ENCODE peak calls at places on chromosomes 12 and 14, in ten cellular contexts. M is transverse colon, P is A549, T is Peyer's patch, B is lower leg skin, V is right lobe of liver, N is stomach, O is IMR-90, Y is spleen, H is HCT116. F is an unnamed sample.

GRCh38 chr12:17954788-17955187 is 135.2 kb downstream of the RERGL start:
- DNase-seq in M (no peak), P (peak), T (no peak), B (no peak), V (no peak), N (no peak), O (no peak), Y (no peak), H (no peak), F (no peak)

GRCh38 chr14:89493877-89494634 is 77.0 kb upstream of the FOXN3 start:
- DNase-seq in M (no peak), P (no peak), T (no peak), B (no peak), V (peak), N (no peak), O (no peak), Y (no peak), H (no peak), F (no peak)

GRCh38 chr12:54865683-54866324 is 11.5 kb downstream of the MUCL1 start:
- DNase-seq in M (no peak), P (no peak), T (no peak), B (no peak), V (no peak), N (no peak), O (no peak), Y (no peak), H (no peak), F (no peak)

GRCh38 chr14:33475623-33476022 is 475.3 kb downstream of the EGLN3 start:
- DNase-seq in M (peak), P (no peak), T (peak), B (no peak), V (no peak), N (peak), O (no peak), Y (no peak), H (no peak), F (peak)

GRCh38 chr12:30753233-30753632 is 1.5 kb downstream of the CAPRIN2 start:
- DNase-seq in M (no peak), P (peak), T (no peak), B (no peak), V (no peak), N (no peak), O (peak), Y (no peak), H (no peak), F (no peak)

GRCh38 chr14:78005325-78005724 is 164.8 kb upstream of the NRXN3 start:
- DNase-seq in M (no peak), P (peak), T (no peak), B (no peak), V (no peak), N (no peak), O (no peak), Y (no peak), H (peak), F (no peak)

GRCh38 chr14:94122438-94122837 is 7.0 kb downstream of the IFI27L2 start:
- DNase-seq in M (no peak), P (no peak), T (no peak), B (peak), V (peak), N (peak), O (no peak), Y (no peak), H (no peak), F (no peak)

GRCh38 chr12:75660107-75660530 is 148.7 kb upstream of the KRR1 start:
- DNase-seq in M (no peak), P (no peak), T (no peak), B (no peak), V (no peak), N (no peak), O (peak), Y (no peak), H (peak), F (no peak)

GRCh38 chr14:74973003-74973614 is 17.7 kb upstream of the PGF start:
- DNase-seq in M (peak), P (no peak), T (no peak), B (no peak), V (no peak), N (no peak), O (peak), Y (peak), H (no peak), F (no peak)

GRCh38 chr14:61511558-61511924 is 183.8 kb upstream of the HIF1A start:
- DNase-seq in M (no peak), P (no peak), T (no peak), B (no peak), V (no peak), N (no peak), O (no peak), Y (no peak), H (no peak), F (peak)

GRCh38 chr12:19234991-19235876 is 105.7 kb downstream of the PLEKHA5 start:
- DNase-seq in M (no peak), P (no peak), T (no peak), B (no peak), V (no peak), N (no peak), O (peak), Y (no peak), H (no peak), F (no peak)

GRCh38 chr14:90168425-90169105 is 87.8 kb upstream of the PSMC1 start:
- DNase-seq in M (no peak), P (no peak), T (no peak), B (no peak), V (no peak), N (no peak), O (peak), Y (no peak), H (no peak), F (no peak)

GRCh38 chr14:93328546-93328945 is 4.3 kb downstream of the BTBD7 start:
- DNase-seq in M (no peak), P (no peak), T (no peak), B (no peak), V (no peak), N (no peak), O (no peak), Y (no peak), H (no peak), F (no peak)

GRCh38 chr12:53187145-53187899 is 6.6 kb upstream of the CSAD start:
- DNase-seq in M (no peak), P (no peak), T (no peak), B (peak), V (peak), N (no peak), O (no peak), Y (no peak), H (no peak), F (no peak)

GRCh38 chr12:19946549-19946948 is 421.8 kb upstream of the PDE3A start:
- DNase-seq in M (no peak), P (peak), T (no peak), B (no peak), V (no peak), N (no peak), O (peak), Y (no peak), H (no peak), F (no peak)

GRCh38 chr12:40515041-40515825 is 177.0 kb upstream of the CNTN1 start:
- DNase-seq in M (no peak), P (no peak), T (no peak), B (no peak), V (no peak), N (no peak), O (no peak), Y (no peak), H (no peak), F (no peak)

GRCh38 chr12:5521456-5522325 is 89.8 kb downstream of the NTF3 start:
- DNase-seq in M (no peak), P (no peak), T (no peak), B (peak), V (no peak), N (no peak), O (no peak), Y (no peak), H (no peak), F (no peak)

GRCh38 chr12:8780389-8780788 is 42.0 kb upstream of the A2ML1 start:
- DNase-seq in M (no peak), P (peak), T (no peak), B (no peak), V (no peak), N (no peak), O (peak), Y (no peak), H (peak), F (no peak)

GRCh38 chr14:77023001-77023996 is 5.2 kb downstream of the IRF2BPL start:
- DNase-seq in M (peak), P (no peak), T (peak), B (no peak), V (peak), N (peak), O (peak), Y (no peak), H (no peak), F (peak)

GRCh38 chr12:113103756-113104450 is 31.7 kb downstream of the RASAL1 start:
- DNase-seq in M (peak), P (no peak), T (no peak), B (no peak), V (no peak), N (peak), O (no peak), Y (peak), H (no peak), F (peak)

GRCh38 chr12:48003226-48004038 is 844 bp downstream of the COL2A1 start:
- DNase-seq in M (no peak), P (peak), T (no peak), B (peak), V (no peak), N (no peak), O (no peak), Y (no peak), H (no peak), F (no peak)

GRCh38 chr14:75459099-75459741 is 31.4 kb downstream of the JDP2 start:
- DNase-seq in M (peak), P (no peak), T (peak), B (peak), V (peak), N (peak), O (no peak), Y (peak), H (no peak), F (peak)

GRCh38 chr12:12823811-12824210 is 10.7 kb downstream of the DDX47 start:
- DNase-seq in M (no peak), P (no peak), T (no peak), B (peak), V (no peak), N (no peak), O (no peak), Y (no peak), H (no peak), F (no peak)

GRCh38 chr12:95072900-95073697 is at the start of gene NR2C1:
- DNase-seq in M (peak), P (peak), T (peak), B (peak), V (peak), N (peak), O (peak), Y (peak), H (peak), F (peak)
- TF ChIP-seq POLR2A in M (peak), P (peak), T (no peak), B (no peak), V (peak), N (no peak), O (peak), Y (no peak), H (peak), F (no peak)

GRCh38 chr14:104633276-104633861 is 28.8 kb upstream of the TMEM179 start:
- DNase-seq in M (no peak), P (no peak), T (no peak), B (no peak), V (no peak), N (no peak), O (no peak), Y (no peak), H (no peak), F (no peak)

GRCh38 chr14:104634031-104634760 is 29.6 kb upstream of the TMEM179 start:
- DNase-seq in M (no peak), P (no peak), T (no peak), B (peak), V (no peak), N (no peak), O (no peak), Y (peak), H (no peak), F (no peak)

GRCh38 chr14:104636131-104636530 is 31.6 kb upstream of the TMEM179 start:
- DNase-seq in M (no peak), P (no peak), T (no peak), B (peak), V (no peak), N (no peak), O (no peak), Y (no peak), H (no peak), F (no peak)

GRCh38 chr14:104635717-104636116 is 31.1 kb upstream of the TMEM179 start:
- DNase-seq in M (no peak), P (no peak), T (no peak), B (peak), V (no peak), N (no peak), O (no peak), Y (no peak), H (no peak), F (no peak)

DNA sequence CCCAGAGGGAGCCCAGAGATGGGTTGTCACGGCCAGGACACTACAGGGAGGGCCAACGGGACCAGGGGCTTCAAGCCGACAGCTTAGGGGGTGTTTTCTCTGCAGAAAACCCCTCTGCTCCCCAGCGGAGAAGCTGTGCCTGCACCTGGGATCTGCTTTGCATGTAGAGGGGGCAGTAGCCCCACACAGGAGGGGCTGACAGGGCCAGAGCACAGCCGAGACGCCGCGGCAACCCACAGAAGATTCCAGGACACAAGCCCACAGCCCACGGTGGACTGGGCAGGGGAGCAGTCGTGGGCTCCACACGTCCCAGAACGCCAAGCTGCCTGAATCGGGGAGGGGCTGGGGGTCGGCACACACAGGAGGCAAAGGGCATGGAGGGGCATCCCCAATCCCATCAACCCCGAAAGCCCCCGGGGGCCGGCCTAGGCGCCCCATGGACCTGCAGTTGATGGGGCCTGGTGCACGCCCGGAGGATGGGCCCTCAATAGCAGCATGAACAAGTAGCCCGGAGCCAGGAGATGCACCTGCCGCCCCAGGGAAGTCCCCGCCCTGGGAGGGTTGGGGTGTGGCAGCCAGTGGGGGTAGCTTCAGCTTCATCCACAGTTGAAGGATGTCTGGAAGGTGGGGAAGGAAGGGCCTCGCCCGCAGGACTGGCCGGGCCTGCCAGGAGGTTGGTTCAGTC is 30.5 kb upstream of the TMEM179 start:
- DNase-seq in M (no peak), P (no peak), T (no peak), B (peak), V (no peak), N (no peak), O (no peak), Y (peak), H (no peak), F (no peak)
- H3K4me3 ChIP-seq in M (no peak), P (no peak), T (no peak), B (no peak), V (no peak), N (no peak), O (no peak), Y (no peak), H (no peak), F (no peak)

GRCh38 chr14:92321701-92322100 is 1.3 kb upstream of the SLC24A4 start:
- DNase-seq in M (no peak), P (no peak), T (no peak), B (no peak), V (no peak), N (no peak), O (no peak), Y (no peak), H (no peak), F (no peak)
- TF ChIP-seq POLR2A in M (no peak), P (no peak), T (no peak), B (no peak), V (no peak), N (no peak), O (no peak), Y (no peak), H (no peak), F (no peak)

GRCh38 chr14:105061428-105062047 is 3.7 kb downstream of the GPR132 start:
- DNase-seq in M (peak), P (no peak), T (no peak), B (peak), V (peak), N (peak), O (no peak), Y (peak), H (no peak), F (no peak)

GRCh38 chr14:105062048-105062433 is 3.2 kb downstream of the GPR132 start:
- DNase-seq in M (no peak), P (no peak), T (no peak), B (peak), V (no peak), N (no peak), O (no peak), Y (peak), H (no peak), F (no peak)

GRCh38 chr14:105059035-105059916 is 6.0 kb downstream of the GPR132 start:
- DNase-seq in M (no peak), P (no peak), T (no peak), B (no peak), V (peak), N (no peak), O (no peak), Y (peak), H (no peak), F (no peak)

GRCh38 chr14:105059917-105060565 is 5.2 kb downstream of the GPR132 start:
- DNase-seq in M (no peak), P (no peak), T (no peak), B (peak), V (peak), N (no peak), O (no peak), Y (peak), H (no peak), F (no peak)

DNA sequence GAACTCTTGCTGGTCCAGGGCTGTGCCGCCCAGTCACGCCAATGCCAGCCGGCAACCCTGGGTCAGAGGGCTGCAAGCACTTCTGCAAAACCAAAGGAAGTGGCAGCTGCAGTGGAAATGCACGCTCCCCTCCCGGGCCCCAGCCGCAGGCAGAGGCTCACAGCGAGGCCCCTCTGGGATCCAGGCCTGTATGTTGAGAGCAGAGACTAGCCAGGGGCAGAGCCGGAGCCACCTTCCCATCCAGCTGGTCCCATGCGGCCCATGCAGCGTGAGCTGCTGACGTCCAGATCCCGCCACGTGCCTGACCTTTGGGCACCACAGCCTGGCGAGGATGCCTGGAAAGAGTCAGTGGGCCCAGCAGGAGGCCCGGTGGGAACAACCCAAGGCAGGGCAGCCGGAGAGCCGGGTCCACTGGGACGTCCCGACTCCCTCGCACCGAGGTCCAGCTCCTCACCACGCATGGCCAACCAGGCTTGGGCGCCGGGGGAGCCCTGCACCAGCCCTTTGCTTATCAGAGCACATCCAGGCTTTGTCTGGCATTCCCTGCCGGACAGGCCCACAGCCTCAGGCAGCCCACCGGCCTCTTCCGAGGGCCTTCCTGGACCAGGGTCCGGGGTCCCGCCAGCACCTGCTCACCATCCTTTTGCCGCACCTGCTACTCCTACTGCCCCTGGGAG is 4.3 kb downstream of the GPR132 start:
- DNase-seq in M (peak), P (no peak), T (peak), B (peak), V (peak), N (peak), O (no peak), Y (peak), H (no peak), F (no peak)
- H3K4me3 ChIP-seq in M (no peak), P (no peak), T (peak), B (no peak), V (no peak), N (peak), O (no peak), Y (peak), H (no peak), F (no peak)

DNA sequence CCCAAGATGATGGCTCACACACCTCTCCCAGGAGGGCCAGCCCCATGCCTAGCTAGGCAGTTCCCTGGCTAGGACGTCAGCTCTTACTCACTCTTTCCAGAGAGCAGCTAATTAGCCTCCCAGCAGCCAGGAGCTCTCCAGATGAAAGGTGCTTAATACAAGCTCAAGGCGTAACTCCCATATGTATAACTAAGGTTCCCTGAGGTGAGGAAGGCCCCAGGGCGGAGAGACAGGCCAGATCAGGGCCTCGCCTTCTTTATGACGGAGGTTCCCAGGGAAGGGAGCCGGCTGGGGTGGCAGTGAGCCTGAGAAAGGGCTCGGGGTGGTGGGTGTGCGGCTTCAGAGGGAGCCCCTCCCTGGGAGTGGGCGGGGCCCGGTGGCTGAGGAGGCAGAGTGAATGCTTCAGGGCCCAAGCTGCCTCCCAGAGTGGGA is 26.4 kb upstream of the ZFP36L1 start:
- DNase-seq in M (peak), P (no peak), T (peak), B (no peak), V (peak), N (peak), O (peak), Y (no peak), H (peak), F (no peak)
- TF ChIP-seq POLR2A in M (no peak), P (no peak), T (no peak), B (no peak), V (no peak), N (no peak), O (no peak), Y (no peak), H (no peak), F (no peak)